ENCODE peak calls at places on chromosome 3, in eight cellular contexts. Y is PC-9, W is uterus, A is left ventricle myocardium inferior, B is HepG2, M is IMR-90, E is pancreas, H is body of pancreas. Z is an unnamed sample.

GRCh38 chr3:45597166-45597565 is 2.6 kb downstream of the LIMD1 start:
- DNase-seq in H (peak; percentile 63), B (no peak), W (peak; percentile 52), A (no peak), E (no peak), M (peak; percentile 59), Y (no peak), Z (no peak)

GRCh38 chr3:183907911-183908331 is 23.2 kb upstream of the PARL start:
- DNase-seq in B (no peak), M (no peak), H (no peak), A (no peak), E (no peak), Y (no peak), W (no peak), Z (no peak)

GRCh38 chr3:170222647-170223541 is 670 bp downstream of the PRKCI start:
- DNase-seq in M (peak; percentile 28), H (peak; percentile 50), Y (no peak), W (no peak), B (peak; percentile 12), E (peak; percentile 67), A (no peak), Z (no peak)

GRCh38 chr3:60463655-60464054 is 787.6 kb downstream of the FHIT start:
- DNase-seq in A (no peak), W (no peak), B (no peak), Y (no peak), H (no peak), E (no peak), M (no peak), Z (no peak)

GRCh38 chr3:2517479-2518188 is 419.0 kb downstream of the CNTN4 start:
- DNase-seq in H (no peak), W (no peak), M (no peak), B (no peak), A (no peak), Y (no peak), E (no peak), Z (no peak)

GRCh38 chr3:183306798-183307671 is 54.0 kb downstream of the B3GNT5 start:
- DNase-seq in Y (peak; percentile 86), W (no peak), M (peak; percentile 62), E (peak; percentile 87), B (no peak), A (peak; percentile 70), H (peak; percentile 87), Z (no peak)

GRCh38 chr3:62368705-62369475 is 4.5 kb downstream of the FEZF2 start:
- DNase-seq in M (no peak), A (no peak), B (no peak), H (no peak), W (no peak), E (no peak), Y (no peak), Z (no peak)

GRCh38 chr3:107690522-107691138 is 167.9 kb downstream of the BBX start:
- DNase-seq in M (peak; percentile 73), H (no peak), B (peak; percentile 45), E (no peak), A (no peak), W (no peak), Y (no peak), Z (no peak)

GRCh38 chr3:112817271-112817670 is 29.4 kb downstream of the CD200R1L start:
- DNase-seq in M (peak; percentile 54), W (no peak), A (no peak), H (no peak), B (no peak), Y (no peak), E (no peak), Z (no peak)

GRCh38 chr3:23086366-23086765 is 116.8 kb upstream of the UBE2E2 start:
- DNase-seq in A (no peak), W (no peak), B (no peak), E (no peak), H (no peak), Y (no peak), M (no peak), Z (no peak)

GRCh38 chr3:122410639-122411038 is 5.2 kb downstream of the WDR5B start:
- DNase-seq in H (no peak), E (no peak), Y (no peak), M (no peak), A (no peak), B (no peak), W (no peak), Z (no peak)

GRCh38 chr3:197718904-197719303 is 17.8 kb downstream of the RUBCN start:
- DNase-seq in M (peak; percentile 96), W (no peak), Y (peak; percentile 79), E (no peak), H (peak; percentile 33), B (peak; percentile 64), A (no peak), Z (no peak)

GRCh38 chr3:183487896-183488295 is 59.5 kb upstream of the MCF2L2 start:
- DNase-seq in W (no peak), M (no peak), A (no peak), Y (no peak), B (no peak), E (no peak), H (no peak), Z (no peak)

GRCh38 chr3:62875103-62876002 is at the start of gene CADPS:
- DNase-seq in Y (no peak), B (no peak), H (peak; percentile 30), A (peak; percentile 15), E (peak; percentile 22), M (no peak), W (no peak), Z (no peak)

GRCh38 chr3:48492461-48493202 is 11.3 kb downstream of the SHISA5 start:
- DNase-seq in W (no peak), B (no peak), M (no peak), E (no peak), A (no peak), Y (no peak), H (no peak), Z (no peak)

GRCh38 chr3:149933008-149933407 is 37.7 kb downstream of the PFN2 start:
- DNase-seq in H (no peak), W (no peak), E (no peak), A (no peak), B (no peak), Y (no peak), M (no peak), Z (no peak)

GRCh38 chr3:30286811-30287210 is 319.6 kb upstream of the TGFBR2 start:
- DNase-seq in H (no peak), M (no peak), B (no peak), Y (no peak), A (no peak), W (no peak), E (no peak), Z (no peak)

GRCh38 chr3:62874398-62875102 is 666 bp downstream of the CADPS start:
- DNase-seq in B (no peak), M (no peak), E (peak; percentile 28), H (no peak), W (no peak), A (peak; percentile 13), Y (no peak), Z (no peak)

GRCh38 chr3:170978335-170978745 is 48.2 kb downstream of the SLC2A2 start:
- DNase-seq in M (no peak), A (no peak), E (no peak), W (no peak), B (no peak), H (no peak), Y (no peak), Z (no peak)

GRCh38 chr3:128404276-128405062 is 62.2 kb downstream of the DNAJB8 start:
- DNase-seq in H (peak; percentile 33), E (no peak), W (no peak), A (no peak), M (no peak), Y (peak; percentile 30), B (no peak), Z (no peak)

GRCh38 chr3:99783009-99783573 is 34.6 kb upstream of the CMSS1 start:
- DNase-seq in H (no peak), Y (no peak), M (peak; percentile 95), E (no peak), W (no peak), B (no peak), A (no peak), Z (no peak)

GRCh38 chr3:157311633-157312365 is 124.9 kb upstream of the PTX3 start:
- DNase-seq in W (no peak), E (no peak), M (peak; percentile 94), H (no peak), Y (no peak), B (no peak), A (no peak), Z (no peak)

GRCh38 chr3:34387831-34388564 is 589.6 kb downstream of the PDCD6IP start:
- DNase-seq in E (no peak), Y (no peak), H (no peak), W (no peak), A (no peak), B (no peak), M (no peak), Z (no peak)

GRCh38 chr3:50167782-50168317 is 12.7 kb downstream of the SEMA3F start:
- DNase-seq in A (no peak), M (no peak), E (no peak), H (no peak), B (no peak), Y (no peak), W (no peak), Z (no peak)
- H3K27ac ChIP-seq in A (peak overlapping the region; percentile 88), M (peak overlapping the region; percentile 23), E (no peak overlapping the region), H (no peak overlapping the region), B (peak overlapping the region; percentile 66), Y (no peak overlapping the region), W (peak overlapping the region; percentile 84), Z (no peak overlapping the region)

GRCh38 chr3:147941984-147942383 is 532.8 kb downstream of the ZIC1 start:
- DNase-seq in Y (no peak), B (no peak), E (no peak), W (no peak), M (no peak), H (no peak), A (no peak), Z (no peak)
- H3K27ac ChIP-seq in Y (no peak overlapping the region), B (no peak overlapping the region), E (no peak overlapping the region), W (no peak overlapping the region), M (no peak overlapping the region), H (no peak overlapping the region), A (no peak overlapping the region), Z (peak overlapping the region; percentile 61)

DNA sequence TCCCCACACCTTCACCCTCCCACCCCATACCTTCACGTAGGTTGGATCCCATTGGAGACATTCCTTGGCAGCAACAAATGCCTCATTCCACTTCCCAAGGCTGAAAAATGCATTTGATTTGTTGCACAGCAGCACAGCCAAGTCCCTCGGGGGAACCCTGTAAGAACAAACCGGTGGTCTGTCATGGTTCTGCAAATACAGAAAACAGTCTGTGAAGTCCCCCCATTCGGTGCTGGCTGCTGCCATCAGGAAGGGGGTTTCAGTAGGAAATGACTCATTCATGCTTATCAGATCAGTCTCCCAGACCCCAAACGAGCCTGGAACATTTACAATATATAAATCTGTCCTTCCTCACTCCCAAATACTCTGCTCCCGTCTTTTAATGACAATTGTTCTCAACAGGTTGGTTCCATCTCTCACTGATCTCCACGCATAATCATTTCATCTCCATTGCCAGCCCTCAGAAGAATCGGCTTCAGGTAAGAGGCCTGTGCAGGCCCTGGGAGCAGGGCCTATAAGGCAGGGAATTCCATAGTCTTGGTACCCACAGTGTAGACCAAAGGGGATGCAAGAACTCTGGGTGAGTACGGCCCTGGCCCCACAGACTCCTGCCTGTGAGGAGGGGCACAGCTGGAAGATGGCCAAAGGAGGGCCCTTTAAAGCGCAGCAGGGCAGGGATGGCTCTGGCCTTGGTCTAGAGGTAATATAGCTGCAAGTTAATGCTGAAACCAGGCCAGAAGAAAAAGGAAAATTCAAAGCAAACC is 41.6 kb downstream of the TRANK1 start:
- DNase-seq in M (no peak), B (no peak), A (no peak), H (no peak), W (no peak), E (no peak), Y (no peak), Z (no peak)
- H3K27ac ChIP-seq in M (no peak overlapping the region), B (no peak overlapping the region), A (no peak overlapping the region), H (no peak overlapping the region), W (no peak overlapping the region), E (no peak overlapping the region), Y (no peak overlapping the region), Z (no peak overlapping the region)

GRCh38 chr3:51966016-51966415 is 1.2 kb downstream of the PCBP4 start:
- DNase-seq in H (no peak), E (peak; percentile 26), W (no peak), M (no peak), A (no peak), B (no peak), Y (no peak), Z (peak; percentile 63)
- H3K27ac ChIP-seq in H (no peak overlapping the region), E (no peak overlapping the region), W (peak overlapping the region; percentile 94), M (no peak overlapping the region), A (peak overlapping the region; percentile 98), B (no peak overlapping the region), Y (no peak overlapping the region), Z (peak overlapping the region; percentile 99)

Z was measured in substantia nigra.